ENCODE peak calls at places on chromosomes 3 and 15, in eight cellular contexts. One of them, this sample, is unnamed.

GRCh38 chr3:69855436-69856162 is 116.3 kb downstream of the MITF start:
- DNase-seq in brain microvascular endothelial cell: peak
- DNase-seq in A549: peak
- DNase-seq in psoas muscle: no peak
- DNase-seq in GM12865: no peak
- DNase-seq in GM06990: no peak
- DNase-seq in epithelial cell of esophagus: peak
- DNase-seq in fibroblast of lung: peak
- DNase-seq in this sample: no peak

GRCh38 chr3:128408693-128409620 is 57.7 kb downstream of the DNAJB8 start:
- DNase-seq in brain microvascular endothelial cell: no peak
- DNase-seq in A549: no peak
- DNase-seq in psoas muscle: no peak
- DNase-seq in GM12865: no peak
- DNase-seq in GM06990: no peak
- DNase-seq in epithelial cell of esophagus: no peak
- DNase-seq in fibroblast of lung: peak
- DNase-seq in this sample: no peak

GRCh38 chr3:121592856-121593702 is at the start of gene FBXO40:
- DNase-seq in brain microvascular endothelial cell: no peak
- DNase-seq in A549: no peak
- DNase-seq in psoas muscle: peak
- DNase-seq in GM12865: peak
- DNase-seq in GM06990: no peak
- DNase-seq in epithelial cell of esophagus: peak
- DNase-seq in fibroblast of lung: peak
- DNase-seq in this sample: peak

GRCh38 chr3:17823816-17824215 is 81.4 kb upstream of the TBC1D5 start:
- DNase-seq in brain microvascular endothelial cell: no peak
- DNase-seq in A549: no peak
- DNase-seq in psoas muscle: no peak
- DNase-seq in GM12865: no peak
- DNase-seq in GM06990: no peak
- DNase-seq in epithelial cell of esophagus: no peak
- DNase-seq in fibroblast of lung: no peak
- DNase-seq in this sample: no peak

GRCh38 chr3:120348981-120349818 is at the start of gene LRRC58:
- DNase-seq in brain microvascular endothelial cell: peak
- DNase-seq in A549: peak
- DNase-seq in psoas muscle: peak
- DNase-seq in GM12865: peak
- DNase-seq in GM06990: peak
- DNase-seq in epithelial cell of esophagus: peak
- DNase-seq in fibroblast of lung: peak
- DNase-seq in this sample: peak

GRCh38 chr15:85976986-85977385 is 102.7 kb upstream of the AGBL1 start:
- DNase-seq in brain microvascular endothelial cell: no peak
- DNase-seq in A549: no peak
- DNase-seq in psoas muscle: no peak
- DNase-seq in GM12865: no peak
- DNase-seq in GM06990: no peak
- DNase-seq in epithelial cell of esophagus: peak
- DNase-seq in fibroblast of lung: no peak
- DNase-seq in this sample: peak

GRCh38 chr3:58989173-58989572 is 60.7 kb downstream of the CFAP20DC start:
- DNase-seq in brain microvascular endothelial cell: no peak
- DNase-seq in A549: no peak
- DNase-seq in psoas muscle: no peak
- DNase-seq in GM12865: no peak
- DNase-seq in GM06990: no peak
- DNase-seq in epithelial cell of esophagus: peak
- DNase-seq in fibroblast of lung: peak
- DNase-seq in this sample: peak

GRCh38 chr15:42622328-42622925 is 47.0 kb downstream of the STARD9 start:
- DNase-seq in brain microvascular endothelial cell: no peak
- DNase-seq in A549: peak
- DNase-seq in psoas muscle: no peak
- DNase-seq in GM12865: no peak
- DNase-seq in GM06990: no peak
- DNase-seq in epithelial cell of esophagus: peak
- DNase-seq in fibroblast of lung: no peak
- DNase-seq in this sample: no peak

GRCh38 chr15:99275061-99275460 is 23.8 kb downstream of the LRRC28 start:
- DNase-seq in brain microvascular endothelial cell: no peak
- DNase-seq in A549: no peak
- DNase-seq in psoas muscle: no peak
- DNase-seq in GM12865: no peak
- DNase-seq in GM06990: no peak
- DNase-seq in epithelial cell of esophagus: no peak
- DNase-seq in fibroblast of lung: no peak
- DNase-seq in this sample: no peak
- TF ChIP-seq CTCF in brain microvascular endothelial cell: no peak
- TF ChIP-seq CTCF in A549: no peak
- TF ChIP-seq CTCF in psoas muscle: no peak
- TF ChIP-seq CTCF in GM12865: no peak
- TF ChIP-seq CTCF in GM06990: no peak
- TF ChIP-seq CTCF in epithelial cell of esophagus: no peak
- TF ChIP-seq CTCF in fibroblast of lung: no peak
- TF ChIP-seq CTCF in this sample: no peak

GRCh38 chr3:151154566-151154965 is 48.5 kb downstream of the GPR171 start:
- DNase-seq in brain microvascular endothelial cell: no peak
- DNase-seq in A549: no peak
- DNase-seq in psoas muscle: no peak
- DNase-seq in GM12865: no peak
- DNase-seq in GM06990: no peak
- DNase-seq in epithelial cell of esophagus: no peak
- DNase-seq in fibroblast of lung: no peak
- DNase-seq in this sample: no peak

GRCh38 chr3:151152626-151153025 is 50.4 kb downstream of the GPR171 start:
- DNase-seq in brain microvascular endothelial cell: no peak
- DNase-seq in A549: no peak
- DNase-seq in psoas muscle: no peak
- DNase-seq in GM12865: no peak
- DNase-seq in GM06990: no peak
- DNase-seq in epithelial cell of esophagus: no peak
- DNase-seq in fibroblast of lung: no peak
- DNase-seq in this sample: no peak

GRCh38 chr3:151155409-151156128 is 47.4 kb downstream of the GPR171 start:
- DNase-seq in brain microvascular endothelial cell: no peak
- DNase-seq in A549: no peak
- DNase-seq in psoas muscle: no peak
- DNase-seq in GM12865: no peak
- DNase-seq in GM06990: no peak
- DNase-seq in epithelial cell of esophagus: no peak
- DNase-seq in fibroblast of lung: no peak
- DNase-seq in this sample: no peak

GRCh38 chr3:151159806-151160205 is 43.2 kb downstream of the GPR171 start:
- DNase-seq in brain microvascular endothelial cell: no peak
- DNase-seq in A549: no peak
- DNase-seq in psoas muscle: no peak
- DNase-seq in GM12865: no peak
- DNase-seq in GM06990: no peak
- DNase-seq in epithelial cell of esophagus: no peak
- DNase-seq in fibroblast of lung: no peak
- DNase-seq in this sample: no peak

DNA sequence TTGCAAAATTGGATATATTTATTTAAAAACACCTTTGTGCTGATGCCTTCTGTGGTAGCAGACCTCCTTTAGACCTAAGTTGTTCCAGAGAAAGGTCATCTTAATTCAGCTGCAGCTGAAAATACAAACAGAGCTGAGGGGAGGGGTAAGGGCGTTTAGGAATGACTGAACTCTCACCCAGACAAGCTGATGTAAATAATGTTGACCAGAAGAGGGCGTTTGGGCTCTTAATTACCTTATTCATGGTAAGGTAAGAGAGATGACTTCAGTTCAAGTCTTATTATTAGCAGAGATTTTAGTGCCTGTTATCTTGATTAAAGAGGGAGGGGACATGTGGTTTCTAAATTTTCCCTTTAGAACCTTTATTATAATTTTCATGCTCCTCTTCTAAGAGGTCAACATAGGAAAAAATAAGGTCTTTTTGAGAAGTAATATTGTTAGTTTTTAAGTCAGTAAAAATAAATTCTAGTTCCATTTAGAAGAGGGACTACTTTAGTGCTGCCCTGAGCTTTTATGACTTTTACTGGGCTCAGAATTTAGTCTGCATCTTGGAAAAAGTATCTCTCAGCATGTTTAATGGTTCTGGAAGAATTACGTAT is 46.3 kb downstream of the GPR171 start:
- DNase-seq in brain microvascular endothelial cell: peak
- DNase-seq in A549: peak
- DNase-seq in psoas muscle: no peak
- DNase-seq in GM12865: peak
- DNase-seq in GM06990: peak
- DNase-seq in epithelial cell of esophagus: peak
- DNase-seq in fibroblast of lung: peak
- DNase-seq in this sample: no peak
- TF ChIP-seq CTCF in brain microvascular endothelial cell: peak
- TF ChIP-seq CTCF in A549: peak
- TF ChIP-seq CTCF in psoas muscle: peak
- TF ChIP-seq CTCF in GM12865: peak
- TF ChIP-seq CTCF in GM06990: peak
- TF ChIP-seq CTCF in epithelial cell of esophagus: peak
- TF ChIP-seq CTCF in fibroblast of lung: peak
- TF ChIP-seq CTCF in this sample: peak

GRCh38 chr3:141276398-141276797 is 44.8 kb downstream of the PXYLP1 start:
- DNase-seq in brain microvascular endothelial cell: peak
- DNase-seq in A549: no peak
- DNase-seq in psoas muscle: no peak
- DNase-seq in GM12865: no peak
- DNase-seq in GM06990: no peak
- DNase-seq in epithelial cell of esophagus: no peak
- DNase-seq in fibroblast of lung: no peak
- DNase-seq in this sample: no peak

GRCh38 chr3:141275032-141275422 is 43.4 kb downstream of the PXYLP1 start:
- DNase-seq in brain microvascular endothelial cell: peak
- DNase-seq in A549: no peak
- DNase-seq in psoas muscle: no peak
- DNase-seq in GM12865: peak
- DNase-seq in GM06990: no peak
- DNase-seq in epithelial cell of esophagus: peak
- DNase-seq in fibroblast of lung: peak
- DNase-seq in this sample: peak

GRCh38 chr3:141275511-141275910 is 43.9 kb downstream of the PXYLP1 start:
- DNase-seq in brain microvascular endothelial cell: peak
- DNase-seq in A549: no peak
- DNase-seq in psoas muscle: no peak
- DNase-seq in GM12865: no peak
- DNase-seq in GM06990: no peak
- DNase-seq in epithelial cell of esophagus: peak
- DNase-seq in fibroblast of lung: no peak
- DNase-seq in this sample: no peak

GRCh38 chr3:141274411-141275031 is 42.9 kb downstream of the PXYLP1 start:
- DNase-seq in brain microvascular endothelial cell: no peak
- DNase-seq in A549: no peak
- DNase-seq in psoas muscle: no peak
- DNase-seq in GM12865: no peak
- DNase-seq in GM06990: no peak
- DNase-seq in epithelial cell of esophagus: peak
- DNase-seq in fibroblast of lung: no peak
- DNase-seq in this sample: no peak

DNA sequence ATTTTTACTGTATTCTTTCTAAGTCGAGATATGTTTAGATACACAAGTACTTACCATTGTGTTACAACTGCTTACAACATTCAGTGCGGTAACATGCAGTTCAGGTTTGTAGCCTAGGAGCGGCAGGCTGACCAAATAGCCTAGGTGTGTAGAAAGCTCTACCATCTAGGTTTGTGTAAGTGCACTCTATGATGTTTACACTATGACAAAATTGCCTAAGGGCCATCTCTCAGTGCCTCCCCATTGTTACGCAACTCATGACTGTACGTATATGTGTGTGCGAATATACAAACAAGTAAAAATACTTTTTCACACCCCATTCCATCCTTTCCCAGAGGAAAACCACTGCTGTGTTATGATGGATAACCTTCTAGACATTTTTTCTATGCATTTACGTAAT is 44.3 kb downstream of the PXYLP1 start:
- DNase-seq in brain microvascular endothelial cell: peak
- DNase-seq in A549: peak
- DNase-seq in psoas muscle: no peak
- DNase-seq in GM12865: no peak
- DNase-seq in GM06990: no peak
- DNase-seq in epithelial cell of esophagus: peak
- DNase-seq in fibroblast of lung: peak
- DNase-seq in this sample: peak
- TF ChIP-seq CTCF in brain microvascular endothelial cell: no peak
- TF ChIP-seq CTCF in A549: peak
- TF ChIP-seq CTCF in psoas muscle: no peak
- TF ChIP-seq CTCF in GM12865: no peak
- TF ChIP-seq CTCF in GM06990: no peak
- TF ChIP-seq CTCF in epithelial cell of esophagus: peak
- TF ChIP-seq CTCF in fibroblast of lung: no peak
- TF ChIP-seq CTCF in this sample: peak

GRCh38 chr3:61681636-61682035 is 120.3 kb downstream of the PTPRG start:
- DNase-seq in brain microvascular endothelial cell: no peak
- DNase-seq in A549: no peak
- DNase-seq in psoas muscle: no peak
- DNase-seq in GM12865: no peak
- DNase-seq in GM06990: no peak
- DNase-seq in epithelial cell of esophagus: no peak
- DNase-seq in fibroblast of lung: no peak
- DNase-seq in this sample: no peak

GRCh38 chr3:61685755-61686154 is 124.4 kb downstream of the PTPRG start:
- DNase-seq in brain microvascular endothelial cell: no peak
- DNase-seq in A549: no peak
- DNase-seq in psoas muscle: no peak
- DNase-seq in GM12865: no peak
- DNase-seq in GM06990: no peak
- DNase-seq in epithelial cell of esophagus: peak
- DNase-seq in fibroblast of lung: no peak
- DNase-seq in this sample: no peak

GRCh38 chr3:61682671-61683408 is 121.5 kb downstream of the PTPRG start:
- DNase-seq in brain microvascular endothelial cell: no peak
- DNase-seq in A549: no peak
- DNase-seq in psoas muscle: no peak
- DNase-seq in GM12865: no peak
- DNase-seq in GM06990: peak
- DNase-seq in epithelial cell of esophagus: peak
- DNase-seq in fibroblast of lung: no peak
- DNase-seq in this sample: no peak

GRCh38 chr3:61684386-61684785 is 123.0 kb downstream of the PTPRG start:
- DNase-seq in brain microvascular endothelial cell: no peak
- DNase-seq in A549: no peak
- DNase-seq in psoas muscle: no peak
- DNase-seq in GM12865: no peak
- DNase-seq in GM06990: no peak
- DNase-seq in epithelial cell of esophagus: no peak
- DNase-seq in fibroblast of lung: no peak
- DNase-seq in this sample: no peak

DNA sequence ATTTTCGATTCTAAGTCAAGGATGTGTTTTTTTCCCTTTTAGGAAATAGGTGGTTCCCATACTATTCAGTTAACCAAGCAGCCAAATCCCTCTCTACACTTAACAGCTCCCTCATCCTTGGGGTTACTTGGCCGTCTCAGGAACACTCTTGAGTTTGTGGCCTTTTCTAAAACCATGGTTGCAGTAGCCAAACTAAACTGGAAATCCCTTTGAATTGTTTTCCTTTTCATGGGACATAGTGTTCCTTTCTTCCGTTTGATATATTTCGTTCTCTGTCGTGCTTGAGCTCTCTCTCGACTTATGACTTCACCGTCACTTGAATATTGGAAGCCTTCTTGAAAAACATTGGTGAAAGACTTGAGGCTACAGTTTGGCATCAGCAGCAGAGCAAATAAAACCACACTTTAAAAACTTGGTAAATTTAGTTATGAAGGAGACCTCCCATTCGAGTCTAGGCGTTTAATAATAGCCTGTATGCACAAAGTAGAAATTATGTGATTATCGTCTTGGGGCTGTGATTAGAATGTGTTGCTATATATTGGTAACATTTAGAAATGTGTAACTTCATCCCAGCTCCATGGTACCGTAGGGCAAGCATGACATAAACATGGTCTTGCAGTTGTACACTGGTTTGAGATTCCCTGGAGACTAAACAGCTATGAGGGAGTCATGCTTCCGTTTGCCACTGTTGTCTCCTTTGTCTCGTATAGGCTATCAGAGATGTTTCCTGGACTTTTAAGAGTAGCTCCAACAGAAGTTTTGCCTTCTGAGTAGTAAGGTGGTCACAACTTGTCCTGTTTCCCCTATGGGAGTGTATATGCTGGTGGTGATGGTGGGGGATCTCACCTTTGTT is 122.3 kb downstream of the PTPRG start:
- DNase-seq in brain microvascular endothelial cell: no peak
- DNase-seq in A549: no peak
- DNase-seq in psoas muscle: no peak
- DNase-seq in GM12865: no peak
- DNase-seq in GM06990: no peak
- DNase-seq in epithelial cell of esophagus: no peak
- DNase-seq in fibroblast of lung: no peak
- DNase-seq in this sample: no peak
- TF ChIP-seq CTCF in brain microvascular endothelial cell: no peak
- TF ChIP-seq CTCF in A549: no peak
- TF ChIP-seq CTCF in psoas muscle: no peak
- TF ChIP-seq CTCF in GM12865: no peak
- TF ChIP-seq CTCF in GM06990: no peak
- TF ChIP-seq CTCF in epithelial cell of esophagus: no peak
- TF ChIP-seq CTCF in fibroblast of lung: no peak
- TF ChIP-seq CTCF in this sample: no peak